ENCODE peak calls at places on chromosomes 6 and 20, in six cellular contexts. O, B, D, R, S and N are unnamed samples.

GRCh38 chr6:98835149-98836024 is 1.0 kb downstream of the POU3F2 start:
- DNase-seq in D (no peak), O (no peak), R (no peak), S (no peak), B (no peak), N (peak; percentile 57)

GRCh38 chr6:161163466-161164181 is 110.2 kb downstream of the AGPAT4 start:
- DNase-seq in R (no peak), O (no peak), B (no peak), D (no peak), S (no peak), N (no peak)

GRCh38 chr6:21753571-21754108 is 160.1 kb downstream of the SOX4 start:
- DNase-seq in S (no peak), D (no peak), O (peak; percentile 97), B (no peak), R (no peak), N (no peak)

GRCh38 chr6:2807342-2808090 is 34.1 kb downstream of the SERPINB1 start:
- DNase-seq in B (no peak), O (peak; percentile 59), S (peak; percentile 56), R (no peak), D (peak; percentile 50), N (peak; percentile 37)

GRCh38 chr6:124962617-124963415 is 579 bp downstream of the RNF217 start:
- DNase-seq in S (peak; percentile 63), R (no peak), D (peak; percentile 61), O (peak; percentile 35), B (peak; percentile 32), N (peak; percentile 57)

GRCh38 chr6:131367206-131367873 is 205.7 kb upstream of the ARG1 start:
- DNase-seq in R (no peak), S (no peak), O (no peak), D (no peak), B (no peak), N (no peak)

GRCh38 chr20:52152416-52152815 is 39.2 kb downstream of the ZFP64 start:
- DNase-seq in S (no peak), B (no peak), D (no peak), R (no peak), O (no peak), N (no peak)

GRCh38 chr20:45157977-45158376 is 16.7 kb upstream of the PI3 start:
- DNase-seq in O (peak; percentile 43), B (no peak), R (no peak), S (peak; percentile 92), D (no peak), N (peak; percentile 70)

GRCh38 chr20:57482796-57483195 is 42.1 kb downstream of the CTCFL start:
- DNase-seq in R (no peak), B (no peak), D (no peak), O (no peak), S (no peak), N (no peak)

DNA sequence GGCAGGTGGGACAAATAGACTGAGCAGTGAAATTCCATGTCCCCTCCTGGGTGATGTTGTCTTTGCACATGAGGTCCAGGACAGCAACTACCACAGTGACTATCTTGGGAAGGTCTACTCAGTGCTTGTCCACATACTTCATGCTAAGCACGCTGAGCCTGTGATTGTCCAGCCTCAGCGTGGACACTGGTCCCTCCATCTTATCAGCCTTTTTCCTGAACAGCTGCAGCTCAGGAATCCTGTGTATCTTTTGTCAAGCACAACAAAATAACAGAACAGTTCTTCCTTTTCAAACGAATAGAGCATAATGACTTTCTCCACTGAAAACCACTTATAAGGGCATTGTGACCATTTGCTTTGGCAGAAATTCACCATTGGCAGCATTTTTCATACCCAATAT is 90.4 kb downstream of the FYN start:
- DNase-seq in S (no peak), D (no peak), O (no peak), B (no peak), R (no peak), N (no peak)
- H3K27ac ChIP-seq in S (no peak overlapping the region), D (peak overlapping the region; percentile 66), O (no peak overlapping the region), B (no peak overlapping the region), R (no peak overlapping the region), N (no peak overlapping the region)

DNA sequence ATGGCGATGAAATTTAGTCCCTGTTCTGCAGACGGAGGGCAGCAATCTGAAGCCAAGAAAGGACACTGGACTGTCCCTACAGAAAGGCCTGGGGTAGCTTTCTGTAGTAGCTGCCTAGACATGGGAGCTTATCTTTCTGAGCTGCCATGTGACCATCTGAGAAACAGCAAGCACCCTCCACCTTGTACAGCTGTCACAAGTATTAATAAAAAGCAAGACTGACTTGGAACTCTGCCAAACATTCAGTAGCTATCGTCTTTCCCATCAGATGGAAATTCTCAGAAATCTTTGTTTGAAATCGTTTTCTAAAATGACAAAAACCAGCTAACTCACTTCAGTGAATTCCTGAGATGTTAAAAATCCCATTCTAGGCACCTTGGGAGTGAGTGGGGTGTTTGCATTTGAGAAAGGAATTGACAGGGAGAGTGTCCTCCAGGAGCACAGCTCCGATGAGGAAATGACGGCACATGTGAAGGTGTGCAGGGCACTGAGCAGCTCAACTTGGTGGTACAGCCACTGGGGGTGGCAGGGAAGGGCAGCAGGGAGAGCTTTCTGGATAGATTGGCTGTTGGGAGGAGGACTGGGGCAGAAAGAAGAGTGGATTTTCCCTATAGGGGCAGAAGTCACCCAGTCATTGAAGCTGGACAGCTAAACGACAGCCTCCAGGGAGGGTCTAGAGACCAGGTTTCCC is 24.5 kb downstream of the ACSS1 start:
- DNase-seq in R (no peak), S (no peak), B (no peak), O (no peak), D (no peak), N (peak; percentile 37)
- H3K4me1 ChIP-seq in R (peaks cover 95% of the 10 kb centered on the region), S (peaks cover 16% of the 10 kb centered on the region), B (peaks cover 5% of the 10 kb centered on the region), O (no peaks in the 10 kb centered on the region), D (peaks cover 53% of the 10 kb centered on the region), N (peaks cover 46% of the 10 kb centered on the region)

GRCh38 chr20:10501377-10501776 is 66.3 kb downstream of the SLX4IP start:
- DNase-seq in B (no peak), O (no peak), D (peak; percentile 84), R (no peak), S (peak; percentile 56), N (no peak)
- H3K27ac ChIP-seq in B (peak overlapping the region; percentile 50), O (no peak overlapping the region), D (peak overlapping the region; percentile 7), R (peak overlapping the region; percentile 36), S (peak overlapping the region; percentile 67), N (peak overlapping the region; percentile 44)

DNA sequence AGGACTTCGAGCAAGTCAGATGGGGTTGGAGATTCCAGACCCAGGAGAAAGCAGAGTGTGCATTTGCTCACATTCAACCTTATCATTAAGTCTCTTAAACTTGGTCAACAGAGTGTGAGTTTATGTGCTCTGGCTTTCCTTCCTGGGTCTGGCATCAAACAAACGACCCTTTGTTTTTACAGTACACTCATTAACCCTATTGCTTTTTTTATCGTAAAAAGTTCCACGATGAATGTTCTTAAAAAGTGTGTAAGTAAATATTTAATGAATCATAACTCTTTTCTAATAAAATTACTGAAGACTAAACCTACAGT is 2.5 kb downstream of the FYN start:
- DNase-seq in O (no peak), D (no peak), S (no peak), B (no peak), R (no peak), N (no peak)
- H3K4me1 ChIP-seq in O (peaks cover 1% of the 10 kb centered on the region), D (peaks cover 13% of the 10 kb centered on the region), S (peaks cover 15% of the 10 kb centered on the region), B (peaks cover 10% of the 10 kb centered on the region), R (peaks cover 41% of the 10 kb centered on the region), N (peaks cover 15% of the 10 kb centered on the region)

DNA sequence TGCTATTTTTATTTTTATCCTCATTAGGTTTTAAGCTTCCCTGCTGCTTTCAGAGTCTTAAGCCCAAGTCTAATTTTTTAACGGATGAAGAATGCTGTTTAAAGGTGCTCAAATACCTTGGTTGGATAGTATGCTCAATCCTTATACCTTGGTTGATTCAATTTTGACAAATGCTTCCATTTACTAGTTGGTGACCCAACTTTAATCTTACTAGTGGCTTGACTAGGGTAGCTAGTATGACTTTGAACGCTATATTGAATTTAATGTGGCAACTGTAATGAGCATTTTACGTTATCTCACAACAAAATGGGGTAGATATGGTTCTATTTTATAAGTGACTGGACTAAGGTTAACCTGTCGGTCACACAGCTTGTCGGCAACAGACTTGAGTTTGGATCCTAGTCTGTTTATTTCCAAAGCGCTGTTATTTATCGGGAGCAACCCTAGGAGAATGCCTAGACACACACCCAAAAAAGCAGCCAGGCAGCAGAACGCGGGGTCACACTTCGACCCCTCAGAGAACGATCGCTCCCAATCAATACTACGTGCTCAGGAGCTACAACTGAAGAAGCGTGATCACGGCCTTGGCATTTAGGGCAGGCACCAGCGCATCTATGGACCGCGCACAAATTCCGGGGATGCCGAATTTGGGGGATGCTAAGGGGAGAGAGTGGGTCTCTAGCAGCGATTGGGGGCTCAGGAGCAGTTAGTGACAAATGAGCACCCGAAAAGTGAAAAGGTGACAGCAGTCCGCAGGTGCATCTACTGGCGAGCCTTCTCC is 634 bp upstream of the ALDH5A1 start:
- DNase-seq in B (no peak), R (no peak), D (no peak), S (no peak), O (no peak), N (no peak)
- H3K27ac ChIP-seq in B (peak overlapping the region; percentile 82), R (peak overlapping the region; percentile 81), D (peak overlapping the region; percentile 67), S (no peak overlapping the region), O (no peak overlapping the region), N (no peak overlapping the region)

DNA sequence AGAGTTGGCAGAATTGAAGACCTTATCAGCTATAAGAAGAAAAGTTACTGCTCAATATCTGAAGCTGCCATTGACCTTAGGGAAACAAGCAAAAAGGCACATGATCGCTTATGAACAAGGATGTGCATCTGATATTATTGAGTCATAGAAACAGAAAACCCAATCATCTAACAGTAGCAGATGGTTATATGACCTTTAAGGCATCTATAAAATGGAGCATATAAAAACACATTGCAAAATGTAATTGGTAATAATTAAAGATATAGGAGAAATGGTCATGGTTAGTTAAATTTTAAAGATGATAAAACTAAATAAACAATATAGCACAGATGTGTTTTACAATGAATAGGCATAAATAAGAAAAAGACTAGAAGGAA is 260.1 kb upstream of the TAB2 start:
- DNase-seq in R (no peak), D (no peak), S (no peak), O (no peak), B (no peak), N (no peak)
- H3K4me1 ChIP-seq in R (no peaks in the 10 kb centered on the region), D (peaks cover 3% of the 10 kb centered on the region), S (no peaks in the 10 kb centered on the region), O (peaks cover 16% of the 10 kb centered on the region), B (no peaks in the 10 kb centered on the region), N (no peaks in the 10 kb centered on the region)

DNA sequence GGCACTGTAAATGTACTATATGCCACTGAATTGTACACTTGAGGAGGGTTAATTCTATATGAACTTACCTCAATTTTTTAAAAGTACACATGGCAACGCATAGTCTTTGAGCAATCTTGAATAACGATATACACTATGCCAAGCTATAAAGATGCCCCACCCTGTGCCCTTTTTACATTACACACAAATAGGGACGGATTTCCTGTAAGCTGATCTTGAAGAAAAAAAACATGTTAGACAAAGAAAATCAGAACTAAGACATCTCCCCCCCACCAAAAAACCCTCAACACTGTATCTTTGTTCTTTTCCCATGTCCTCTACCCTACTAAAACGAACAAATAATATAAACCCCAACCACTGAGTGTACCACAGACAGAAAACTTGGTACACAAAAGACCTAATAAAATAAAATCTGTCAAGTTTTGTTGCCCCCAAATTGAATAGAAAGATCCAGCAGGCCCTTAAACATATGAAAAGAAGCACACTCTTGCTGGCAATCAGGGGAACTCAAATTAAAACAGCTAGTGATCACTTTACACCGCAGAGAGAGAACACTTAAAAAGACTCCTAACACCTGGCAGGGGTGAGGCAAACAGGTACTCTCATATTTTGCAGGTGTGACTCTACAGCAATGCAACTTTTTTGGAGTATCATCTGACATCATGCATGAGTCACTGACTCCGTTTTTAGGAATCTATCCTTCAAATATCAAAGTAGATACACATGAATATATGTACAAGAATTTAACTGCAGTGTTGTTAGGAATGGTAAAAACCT is 29.6 kb downstream of the BACH2 start:
- DNase-seq in D (no peak), B (no peak), R (no peak), S (peak; percentile 30), O (no peak), N (no peak)
- H3K27ac ChIP-seq in D (no peak overlapping the region), B (no peak overlapping the region), R (no peak overlapping the region), S (no peak overlapping the region), O (no peak overlapping the region), N (no peak overlapping the region)